ENCODE peak calls at places on chromosomes 2 and 18, in ten cellular contexts. One of them, this sample, is unnamed.

GRCh38 chr18:79413025-79413424 is 17.3 kb downstream of the NFATC1 start:
- DNase-seq in pancreas: peak; percentile 8
- DNase-seq in tibial artery: no peak
- DNase-seq in lung: no peak
- DNase-seq in fibroblast of lung: no peak
- DNase-seq in prostate gland: no peak
- DNase-seq in ovary: no peak
- DNase-seq in aorta: peak; percentile 33
- DNase-seq in coronary artery: no peak
- DNase-seq in AG04450: no peak
- DNase-seq in this sample: peak; percentile 44

GRCh38 chr2:100248044-100248330 is 74.3 kb downstream of the LONRF2 start:
- DNase-seq in pancreas: no peak
- DNase-seq in coronary artery: peak; percentile 9
- DNase-seq in tibial artery: no peak
- DNase-seq in lung: no peak
- DNase-seq in prostate gland: no peak
- DNase-seq in ovary: no peak
- DNase-seq in aorta: no peak
- DNase-seq in fibroblast of lung: no peak
- DNase-seq in AG04450: no peak
- DNase-seq in this sample: no peak

GRCh38 chr18:23238152-23238531 is 102.9 kb downstream of the CABLES1 start:
- DNase-seq in coronary artery: peak; percentile 87
- DNase-seq in fibroblast of lung: peak; percentile 81
- DNase-seq in pancreas: no peak
- DNase-seq in aorta: peak; percentile 73
- DNase-seq in tibial artery: peak; percentile 77
- DNase-seq in ovary: peak; percentile 48
- DNase-seq in AG04450: no peak
- DNase-seq in lung: peak; percentile 76
- DNase-seq in prostate gland: peak; percentile 49
- DNase-seq in this sample: no peak

GRCh38 chr2:128535928-128536327 is 217.3 kb upstream of the HS6ST1 start:
- DNase-seq in tibial artery: no peak
- DNase-seq in aorta: no peak
- DNase-seq in lung: no peak
- DNase-seq in AG04450: peak; percentile 48
- DNase-seq in ovary: no peak
- DNase-seq in fibroblast of lung: peak; percentile 86
- DNase-seq in prostate gland: no peak
- DNase-seq in coronary artery: no peak
- DNase-seq in pancreas: no peak
- DNase-seq in this sample: no peak

GRCh38 chr2:225008935-225009334 is 33.3 kb downstream of the DOCK10 start:
- DNase-seq in prostate gland: no peak
- DNase-seq in tibial artery: no peak
- DNase-seq in pancreas: no peak
- DNase-seq in aorta: no peak
- DNase-seq in fibroblast of lung: peak; percentile 26
- DNase-seq in coronary artery: no peak
- DNase-seq in lung: no peak
- DNase-seq in AG04450: no peak
- DNase-seq in ovary: no peak
- DNase-seq in this sample: no peak

GRCh38 chr2:53568463-53568862 is 199.1 kb upstream of the CHAC2 start:
- DNase-seq in AG04450: no peak
- DNase-seq in pancreas: no peak
- DNase-seq in aorta: no peak
- DNase-seq in tibial artery: no peak
- DNase-seq in fibroblast of lung: peak; percentile 6
- DNase-seq in ovary: no peak
- DNase-seq in coronary artery: no peak
- DNase-seq in prostate gland: no peak
- DNase-seq in lung: no peak
- DNase-seq in this sample: no peak

GRCh38 chr18:79353238-79353637 is 42.5 kb upstream of the NFATC1 start:
- DNase-seq in prostate gland: no peak
- DNase-seq in pancreas: no peak
- DNase-seq in coronary artery: no peak
- DNase-seq in tibial artery: no peak
- DNase-seq in ovary: no peak
- DNase-seq in fibroblast of lung: peak; percentile 15
- DNase-seq in AG04450: no peak
- DNase-seq in aorta: no peak
- DNase-seq in lung: no peak
- DNase-seq in this sample: no peak

GRCh38 chr2:195590866-195591215 is 66.2 kb upstream of the SLC39A10 start:
- DNase-seq in AG04450: no peak
- DNase-seq in fibroblast of lung: no peak
- DNase-seq in ovary: no peak
- DNase-seq in lung: no peak
- DNase-seq in tibial artery: no peak
- DNase-seq in aorta: no peak
- DNase-seq in coronary artery: no peak
- DNase-seq in pancreas: no peak
- DNase-seq in prostate gland: no peak
- DNase-seq in this sample: no peak

GRCh38 chr2:61380120-61380881 is 90.6 kb downstream of the USP34 start:
- DNase-seq in pancreas: no peak
- DNase-seq in fibroblast of lung: peak; percentile 39
- DNase-seq in aorta: no peak
- DNase-seq in lung: no peak
- DNase-seq in tibial artery: no peak
- DNase-seq in ovary: no peak
- DNase-seq in coronary artery: no peak
- DNase-seq in prostate gland: no peak
- DNase-seq in AG04450: no peak
- DNase-seq in this sample: no peak

GRCh38 chr18:7803956-7804469 is 236.9 kb downstream of the PTPRM start:
- DNase-seq in pancreas: no peak
- DNase-seq in AG04450: no peak
- DNase-seq in ovary: no peak
- DNase-seq in coronary artery: no peak
- DNase-seq in lung: no peak
- DNase-seq in fibroblast of lung: no peak
- DNase-seq in prostate gland: no peak
- DNase-seq in aorta: no peak
- DNase-seq in tibial artery: no peak
- DNase-seq in this sample: no peak

GRCh38 chr2:203636896-203637818 is 69.3 kb upstream of the CD28 start:
- DNase-seq in aorta: no peak
- DNase-seq in tibial artery: peak; percentile 45
- DNase-seq in fibroblast of lung: peak; percentile 40
- DNase-seq in pancreas: no peak
- DNase-seq in AG04450: no peak
- DNase-seq in prostate gland: peak; percentile 63
- DNase-seq in ovary: no peak
- DNase-seq in coronary artery: no peak
- DNase-seq in lung: no peak
- DNase-seq in this sample: no peak

GRCh38 chr2:175755169-175755568 is 246.9 kb downstream of the LNPK start:
- DNase-seq in fibroblast of lung: no peak
- DNase-seq in aorta: no peak
- DNase-seq in pancreas: no peak
- DNase-seq in lung: no peak
- DNase-seq in ovary: no peak
- DNase-seq in tibial artery: no peak
- DNase-seq in coronary artery: no peak
- DNase-seq in prostate gland: no peak
- DNase-seq in AG04450: no peak
- DNase-seq in this sample: no peak

GRCh38 chr2:234981197-234982095 is 29.6 kb downstream of the SH3BP4 start:
- DNase-seq in prostate gland: no peak
- DNase-seq in coronary artery: peak; percentile 89
- DNase-seq in AG04450: peak; percentile 97
- DNase-seq in lung: peak; percentile 71
- DNase-seq in fibroblast of lung: peak; percentile 94
- DNase-seq in tibial artery: peak; percentile 74
- DNase-seq in pancreas: no peak
- DNase-seq in aorta: peak; percentile 89
- DNase-seq in ovary: peak; percentile 56
- DNase-seq in this sample: peak; percentile 93
- H3K27ac ChIP-seq in prostate gland: peak overlapping the region; percentile 77
- H3K27ac ChIP-seq in coronary artery: peak overlapping the region; percentile 78
- H3K27ac ChIP-seq in AG04450: peak overlapping the region; percentile 93
- H3K27ac ChIP-seq in lung: peak overlapping the region; percentile 90
- H3K27ac ChIP-seq in fibroblast of lung: peak overlapping the region; percentile 94
- H3K27ac ChIP-seq in tibial artery: peak overlapping the region; percentile 53
- H3K27ac ChIP-seq in pancreas: peak overlapping the region; percentile 58
- H3K27ac ChIP-seq in aorta: peak overlapping the region; percentile 73
- H3K27ac ChIP-seq in ovary: no peak overlapping the region
- H3K27ac ChIP-seq in this sample: peak overlapping the region; percentile 84

GRCh38 chr2:113173563-113174368 is at the start of gene PSD4:
- DNase-seq in pancreas: no peak
- DNase-seq in lung: peak; percentile 73
- DNase-seq in ovary: no peak
- DNase-seq in aorta: peak; percentile 89
- DNase-seq in coronary artery: no peak
- DNase-seq in tibial artery: peak; percentile 47
- DNase-seq in AG04450: no peak
- DNase-seq in fibroblast of lung: no peak
- DNase-seq in prostate gland: no peak
- DNase-seq in this sample: peak; percentile 88
- H3K27ac ChIP-seq in pancreas: no peak within 1 kb of the TSS
- H3K27ac ChIP-seq in lung: peak within 1 kb of the TSS; percentile 62
- H3K27ac ChIP-seq in ovary: no peak within 1 kb of the TSS
- H3K27ac ChIP-seq in aorta: no peak within 1 kb of the TSS
- H3K27ac ChIP-seq in coronary artery: peak within 1 kb of the TSS; percentile 60
- H3K27ac ChIP-seq in tibial artery: no peak within 1 kb of the TSS
- H3K27ac ChIP-seq in AG04450: no peak within 1 kb of the TSS
- H3K27ac ChIP-seq in fibroblast of lung: no peak within 1 kb of the TSS
- H3K27ac ChIP-seq in prostate gland: no peak within 1 kb of the TSS
- H3K27ac ChIP-seq in this sample: no peak within 1 kb of the TSS

DNA sequence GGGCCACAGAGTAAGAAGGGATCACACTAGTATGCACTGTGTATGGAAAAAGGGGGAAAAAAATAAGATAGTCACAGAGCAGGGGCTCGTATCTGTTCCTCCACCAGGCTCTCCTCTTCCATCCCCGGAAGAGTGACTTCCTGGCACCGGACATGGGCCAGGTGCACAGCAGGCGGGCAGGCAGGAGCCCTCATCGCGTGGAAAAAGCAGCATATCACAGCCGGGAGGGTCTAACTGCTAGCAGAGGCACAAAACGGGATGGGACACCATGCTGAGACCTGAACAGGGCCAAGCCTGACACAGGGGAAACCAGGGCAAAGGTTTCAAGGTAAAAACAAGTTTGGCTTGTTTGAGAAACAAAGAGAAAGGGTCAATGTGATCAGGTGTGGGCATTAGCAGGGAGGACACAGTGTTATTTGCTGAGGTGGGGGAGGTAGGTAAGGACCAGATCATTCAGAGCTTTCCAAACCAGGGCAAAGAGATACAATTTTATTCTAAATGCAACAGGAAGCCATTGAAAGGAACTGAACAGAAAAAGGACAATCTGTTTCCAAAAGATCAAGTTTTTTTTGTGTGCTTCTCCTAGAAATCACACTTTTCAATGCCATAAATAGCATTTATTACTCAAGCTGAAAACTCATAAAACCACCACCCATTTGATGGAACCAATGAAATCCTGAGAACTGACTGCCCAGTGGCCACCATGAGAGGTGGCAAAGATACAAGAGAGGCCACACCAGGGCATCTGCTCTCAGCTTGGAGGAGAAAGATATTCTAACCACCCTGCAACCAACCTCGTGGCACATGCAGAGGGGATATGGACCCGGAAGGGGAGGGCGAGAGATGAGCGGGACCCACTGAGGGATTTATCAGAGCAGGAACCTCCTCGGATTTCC is 9.2 kb downstream of the CYB5A start:
- DNase-seq in tibial artery: no peak
- DNase-seq in coronary artery: no peak
- DNase-seq in lung: peak; percentile 28
- DNase-seq in ovary: no peak
- DNase-seq in pancreas: no peak
- DNase-seq in fibroblast of lung: no peak
- DNase-seq in aorta: no peak
- DNase-seq in AG04450: no peak
- DNase-seq in prostate gland: no peak
- DNase-seq in this sample: no peak
- H3K27ac ChIP-seq in tibial artery: peak overlapping the region; percentile 3
- H3K27ac ChIP-seq in coronary artery: peak overlapping the region; percentile 72
- H3K27ac ChIP-seq in lung: peak overlapping the region; percentile 77
- H3K27ac ChIP-seq in ovary: no peak overlapping the region
- H3K27ac ChIP-seq in pancreas: peak overlapping the region; percentile 60
- H3K27ac ChIP-seq in fibroblast of lung: no peak overlapping the region
- H3K27ac ChIP-seq in aorta: no peak overlapping the region
- H3K27ac ChIP-seq in AG04450: no peak overlapping the region
- H3K27ac ChIP-seq in prostate gland: peak overlapping the region; percentile 48
- H3K27ac ChIP-seq in this sample: peak overlapping the region; percentile 53

GRCh38 chr2:31037058-31037457 is 101.2 kb downstream of the GALNT14 start:
- DNase-seq in fibroblast of lung: peak; percentile 0
- DNase-seq in aorta: no peak
- DNase-seq in prostate gland: no peak
- DNase-seq in ovary: no peak
- DNase-seq in AG04450: no peak
- DNase-seq in lung: no peak
- DNase-seq in pancreas: no peak
- DNase-seq in tibial artery: no peak
- DNase-seq in coronary artery: no peak
- DNase-seq in this sample: no peak

GRCh38 chr2:31031132-31031706 is 107.0 kb downstream of the GALNT14 start:
- DNase-seq in tibial artery: no peak
- DNase-seq in ovary: no peak
- DNase-seq in aorta: no peak
- DNase-seq in prostate gland: no peak
- DNase-seq in pancreas: no peak
- DNase-seq in coronary artery: no peak
- DNase-seq in AG04450: no peak
- DNase-seq in lung: no peak
- DNase-seq in fibroblast of lung: no peak
- DNase-seq in this sample: no peak

GRCh38 chr2:31028415-31028814 is 109.8 kb downstream of the GALNT14 start:
- DNase-seq in AG04450: no peak
- DNase-seq in tibial artery: no peak
- DNase-seq in aorta: no peak
- DNase-seq in prostate gland: no peak
- DNase-seq in ovary: no peak
- DNase-seq in coronary artery: no peak
- DNase-seq in fibroblast of lung: no peak
- DNase-seq in lung: no peak
- DNase-seq in pancreas: no peak
- DNase-seq in this sample: no peak

GRCh38 chr2:31033032-31033431 is 105.2 kb downstream of the GALNT14 start:
- DNase-seq in AG04450: no peak
- DNase-seq in lung: no peak
- DNase-seq in fibroblast of lung: no peak
- DNase-seq in ovary: no peak
- DNase-seq in pancreas: no peak
- DNase-seq in coronary artery: peak; percentile 53
- DNase-seq in prostate gland: no peak
- DNase-seq in tibial artery: no peak
- DNase-seq in aorta: no peak
- DNase-seq in this sample: no peak

DNA sequence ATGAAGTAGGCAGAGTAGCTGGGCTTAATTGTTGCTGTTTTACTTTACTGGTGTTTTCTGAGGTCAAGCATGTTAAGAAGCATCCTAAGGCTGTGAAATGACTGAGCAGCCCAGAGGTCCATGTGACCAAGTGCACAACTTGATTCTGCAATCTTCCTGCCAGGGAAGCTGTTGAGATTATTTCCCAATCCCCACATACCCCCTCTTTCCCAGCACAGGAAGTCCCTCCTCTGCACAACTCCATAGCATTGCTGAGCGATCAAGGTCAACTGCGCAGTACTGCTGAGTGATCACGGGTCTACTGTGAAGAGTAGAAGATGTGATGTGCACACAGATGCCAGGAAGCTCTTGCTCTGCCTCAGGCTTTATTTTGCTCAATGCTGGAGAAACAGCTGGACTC is 105.8 kb downstream of the GALNT14 start:
- DNase-seq in tibial artery: no peak
- DNase-seq in fibroblast of lung: no peak
- DNase-seq in coronary artery: peak; percentile 31
- DNase-seq in AG04450: no peak
- DNase-seq in pancreas: no peak
- DNase-seq in ovary: no peak
- DNase-seq in prostate gland: no peak
- DNase-seq in lung: no peak
- DNase-seq in aorta: no peak
- DNase-seq in this sample: no peak
- H3K27ac ChIP-seq in tibial artery: no peak overlapping the region
- H3K27ac ChIP-seq in fibroblast of lung: no peak overlapping the region
- H3K27ac ChIP-seq in coronary artery: no peak overlapping the region
- H3K27ac ChIP-seq in AG04450: no peak overlapping the region
- H3K27ac ChIP-seq in pancreas: no peak overlapping the region
- H3K27ac ChIP-seq in ovary: no peak overlapping the region
- H3K27ac ChIP-seq in prostate gland: no peak overlapping the region
- H3K27ac ChIP-seq in lung: no peak overlapping the region
- H3K27ac ChIP-seq in aorta: no peak overlapping the region
- H3K27ac ChIP-seq in this sample: no peak overlapping the region

This sample was measured in kidney.